ENCODE peak calls at places on chromosome 6, in six cellular contexts. Y is astrocyte of the spinal cord; W is AG09309; T is cardiac muscle cell; K is naive thymus-derived CD4-positive, alpha-beta T cell; V is small intestine. P is an unnamed sample.

GRCh38 chr6:96907498-96907897 is 9.8 kb upstream of the NDUFAF4 start:
- DNase-seq in Y (no peak), W (no peak), T (peak; percentile 51), K (no peak), V (no peak), P (no peak)

GRCh38 chr6:33705268-33705885 is 6.1 kb downstream of the UQCC2 start:
- DNase-seq in Y (no peak), W (no peak), T (no peak), K (no peak), V (no peak), P (no peak)

GRCh38 chr6:154672086-154672485 is 61.1 kb upstream of the SCAF8 start:
- DNase-seq in Y (no peak), W (no peak), T (no peak), K (no peak), V (no peak), P (no peak)

GRCh38 chr6:36682328-36683144 is 4.0 kb downstream of the CDKN1A start:
- DNase-seq in Y (no peak), W (no peak), T (no peak), K (peak; percentile 21), V (peak; percentile 90), P (no peak)

GRCh38 chr6:43007126-43007525 is 6.6 kb downstream of the MEA1 start:
- DNase-seq in Y (no peak), W (no peak), T (no peak), K (no peak), V (no peak), P (no peak)

GRCh38 chr6:36924131-36924530 is 30.4 kb upstream of the PI16 start:
- DNase-seq in Y (peak; percentile 52), W (no peak), T (no peak), K (no peak), V (no peak), P (no peak)

GRCh38 chr6:149060985-149061760 is 256.3 kb upstream of the TAB2 start:
- DNase-seq in Y (peak; percentile 90), W (no peak), T (peak; percentile 54), K (no peak), V (peak; percentile 58), P (no peak)

GRCh38 chr6:14881399-14881798 is 364.5 kb upstream of the JARID2 start:
- DNase-seq in Y (peak; percentile 81), W (peak; percentile 46), T (peak; percentile 85), K (no peak), V (peak; percentile 60), P (no peak)

GRCh38 chr6:145783796-145784195 is 30.8 kb downstream of the FBXO30 start:
- DNase-seq in Y (no peak), W (no peak), T (no peak), K (no peak), V (no peak), P (no peak)

GRCh38 chr6:139161169-139161568 is 26.3 kb downstream of the HECA start:
- DNase-seq in Y (peak; percentile 75), W (no peak), T (no peak), K (peak; percentile 89), V (peak; percentile 38), P (no peak)

GRCh38 chr6:83192456-83192855 is 609 bp downstream of the PGM3 start:
- DNase-seq in Y (peak; percentile 29), W (no peak), T (peak; percentile 17), K (no peak), V (no peak), P (no peak)

GRCh38 chr6:36525346-36525745 is 21.9 kb downstream of the STK38 start:
- DNase-seq in Y (no peak), W (no peak), T (no peak), K (no peak), V (no peak), P (no peak)

GRCh38 chr6:146444195-146444594 is 99.4 kb upstream of the RAB32 start:
- DNase-seq in Y (no peak), W (no peak), T (no peak), K (no peak), V (no peak), P (no peak)

GRCh38 chr6:16031278-16031981 is 97.5 kb upstream of the MYLIP start:
- DNase-seq in Y (no peak), W (no peak), T (peak; percentile 9), K (no peak), V (no peak), P (no peak)

GRCh38 chr6:144055121-144055931 is 40.0 kb downstream of the SF3B5 start:
- DNase-seq in Y (no peak), W (no peak), T (no peak), K (peak; percentile 49), V (peak; percentile 71), P (no peak)

GRCh38 chr6:44115866-44116265 is 11.4 kb downstream of the MRPL14 start:
- DNase-seq in Y (peak; percentile 67), W (no peak), T (peak; percentile 33), K (no peak), V (no peak), P (no peak)

GRCh38 chr6:18122128-18123093 is at the start of gene NHLRC1:
- DNase-seq in Y (peak; percentile 89), W (peak; percentile 42), T (peak; percentile 93), K (peak; percentile 43), V (peak; percentile 90), P (no peak)

GRCh38 chr6:130034815-130035146 is 16.4 kb downstream of the L3MBTL3 start:
- DNase-seq in Y (no peak), W (no peak), T (no peak), K (no peak), V (no peak), P (no peak)

GRCh38 chr6:568954-569523 is 87.9 kb downstream of the HUS1B start:
- DNase-seq in Y (no peak), W (no peak), T (no peak), K (no peak), V (no peak), P (no peak)

GRCh38 chr6:27553123-27553904 is 80.4 kb upstream of the ZNF184 start:
- DNase-seq in Y (peak; percentile 37), W (no peak), T (peak; percentile 31), K (no peak), V (no peak), P (no peak)

GRCh38 chr6:137175157-137175889 is 1.9 kb upstream of the IL22RA2 start:
- DNase-seq in Y (no peak), W (no peak), T (no peak), K (no peak), V (no peak), P (no peak)

GRCh38 chr6:123802351-123802696 is 1.3 kb upstream of the NKAIN2 start:
- DNase-seq in Y (no peak), W (no peak), T (no peak), K (no peak), V (no peak), P (peak; percentile 67)
- H3K4me3 ChIP-seq in Y (no peak overlapping the region), W (no peak overlapping the region), T (no peak overlapping the region), K (no peak overlapping the region), V (no peak overlapping the region), P (peak overlapping the region; percentile 89)

DNA sequence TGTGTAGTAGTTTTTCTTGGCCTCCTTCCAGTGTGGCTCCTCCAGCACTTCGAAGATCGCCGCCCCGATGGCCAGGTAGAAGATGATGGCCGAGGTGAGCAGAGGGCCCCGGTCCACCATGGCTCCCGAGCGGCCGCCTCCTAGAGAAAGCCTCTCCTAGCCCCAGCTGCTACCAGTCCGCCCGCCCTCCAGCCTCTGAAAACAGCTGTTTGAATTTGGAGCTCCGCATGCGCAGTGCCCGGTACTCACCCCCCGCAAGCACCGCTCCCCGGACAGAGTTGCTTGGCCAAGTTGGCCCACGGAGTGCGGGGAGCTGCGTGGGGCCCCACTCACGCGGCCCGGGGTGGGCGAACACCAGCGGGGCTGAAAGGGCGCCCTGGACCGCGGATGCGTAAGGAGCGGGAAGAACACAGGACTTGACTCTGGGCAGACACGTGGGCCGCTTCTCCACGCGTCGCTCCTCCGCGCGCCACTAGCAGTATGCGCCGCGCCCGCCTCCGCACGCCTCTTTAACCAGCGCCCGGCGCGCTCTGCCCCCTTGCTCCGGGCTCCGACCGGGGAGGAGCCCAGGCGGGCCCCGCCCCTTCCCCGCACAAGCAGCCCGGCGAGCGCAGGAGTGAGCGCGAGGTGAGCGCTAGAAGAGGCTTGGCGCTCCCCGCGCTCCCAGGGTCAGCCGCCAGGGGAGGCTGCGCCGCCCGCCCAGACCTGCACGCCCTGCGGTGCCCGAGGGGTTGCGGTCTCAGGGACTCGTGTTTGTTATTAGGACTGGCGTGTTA is at the start of gene KCNK5:
- DNase-seq in Y (peak; percentile 7), W (no peak), T (peak; percentile 67), K (peak; percentile 49), V (peak; percentile 94), P (no peak)
- H3K4me3 ChIP-seq in Y (no peak within 1 kb of the TSS), W (peak within 1 kb of the TSS; percentile 22), T (peak within 1 kb of the TSS; percentile 43), K (peak within 1 kb of the TSS; percentile 54), V (peak within 1 kb of the TSS; percentile 93), P (peak within 1 kb of the TSS; percentile 60)

GRCh38 chr6:30564114-30564513 is 7.0 kb downstream of the PRR3 start:
- DNase-seq in Y (no peak), W (no peak), T (no peak), K (no peak), V (no peak), P (no peak)

GRCh38 chr6:30562470-30563425 is 5.7 kb downstream of the PRR3 start:
- DNase-seq in Y (no peak), W (no peak), T (no peak), K (no peak), V (no peak), P (no peak)

GRCh38 chr6:30570263-30570662 is 979 bp upstream of the ABCF1 start:
- DNase-seq in Y (no peak), W (no peak), T (no peak), K (no peak), V (no peak), P (no peak)

GRCh38 chr6:30568245-30568644 is 3.0 kb upstream of the ABCF1 start:
- DNase-seq in Y (no peak), W (no peak), T (no peak), K (no peak), V (no peak), P (no peak)

GRCh38 chr6:30565772-30566171 is 5.5 kb upstream of the ABCF1 start:
- DNase-seq in Y (no peak), W (no peak), T (peak; percentile 45), K (no peak), V (no peak), P (no peak)
- H3K4me3 ChIP-seq in Y (no peak overlapping the region), W (no peak overlapping the region), T (no peak overlapping the region), K (no peak overlapping the region), V (no peak overlapping the region), P (no peak overlapping the region)

DNA sequence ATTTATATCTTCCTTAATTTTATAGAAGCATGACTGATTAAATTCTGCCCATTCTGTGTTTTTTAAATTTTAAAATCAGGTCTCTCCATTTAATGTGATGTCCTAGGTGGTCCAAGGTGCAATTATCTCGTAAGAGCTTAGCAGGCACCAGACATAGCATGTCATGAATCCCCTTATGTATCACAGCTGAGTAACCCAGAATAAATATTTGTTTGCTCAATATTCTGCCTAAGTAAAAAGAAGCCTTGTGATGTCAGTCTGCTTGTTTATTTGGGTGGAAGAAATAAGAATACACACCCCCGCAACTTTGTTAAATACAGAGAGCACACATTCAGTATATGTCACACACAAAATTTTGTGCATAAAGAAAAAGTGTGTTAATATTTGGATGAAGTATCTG is 211.3 kb downstream of the FARS2 start:
- DNase-seq in Y (no peak), W (no peak), T (no peak), K (no peak), V (no peak), P (no peak)
- H3K4me3 ChIP-seq in Y (no peak overlapping the region), W (no peak overlapping the region), T (no peak overlapping the region), K (no peak overlapping the region), V (no peak overlapping the region), P (no peak overlapping the region)

DNA sequence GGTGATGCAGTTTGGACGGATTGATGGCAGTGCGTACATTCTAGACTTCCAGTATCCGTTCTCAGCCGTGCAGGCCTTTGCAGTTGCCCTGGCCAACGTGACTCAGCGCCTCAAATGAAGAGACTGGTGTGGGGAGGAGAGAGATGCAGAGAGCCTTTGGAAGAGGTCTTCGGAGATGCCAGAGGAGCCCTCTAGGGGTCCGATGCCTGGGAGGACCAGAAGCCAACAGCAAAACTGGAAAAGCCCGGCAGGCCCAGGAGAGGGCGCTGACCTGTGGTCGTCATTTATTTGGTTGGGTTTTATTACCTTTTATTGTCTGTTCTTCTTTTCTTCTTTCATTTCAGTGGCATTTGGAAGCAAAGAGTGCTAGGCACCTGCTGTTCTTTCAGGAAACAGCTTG is 53.3 kb upstream of the TMEM181 start:
- DNase-seq in Y (peak; percentile 32), W (no peak), T (no peak), K (no peak), V (no peak), P (no peak)
- H3K4me3 ChIP-seq in Y (no peak overlapping the region), W (no peak overlapping the region), T (no peak overlapping the region), K (no peak overlapping the region), V (no peak overlapping the region), P (no peak overlapping the region)